ENCODE peak calls at places on chromosomes 12 and 14, in five cellular contexts. M, O, K, G and N are unnamed samples.

GRCh38 chr14:50871914-50872732 is at the start of gene ABHD12B:
- DNase-seq in K (peak; percentile 49), G (no peak), O (no peak), M (peak; percentile 24), N (no peak)

GRCh38 chr12:41061189-41061588 is 126.9 kb upstream of the PDZRN4 start:
- DNase-seq in K (no peak), G (no peak), M (no peak), O (no peak), N (no peak)

GRCh38 chr12:39406257-39406656 is 36.7 kb downstream of the KIF21A start:
- DNase-seq in O (no peak), M (no peak), K (no peak), G (no peak), N (no peak)

GRCh38 chr12:31034372-31034771 is 39.3 kb upstream of the DDX11 start:
- DNase-seq in O (no peak), M (no peak), K (no peak), G (no peak), N (no peak)

GRCh38 chr12:27337376-27337775 is 4.7 kb downstream of the BMAL2 start:
- DNase-seq in K (no peak), O (no peak), G (no peak), M (no peak), N (no peak)

GRCh38 chr14:100416081-100416480 is 92.9 kb downstream of the SLC25A47 start:
- DNase-seq in G (no peak), O (no peak), K (no peak), M (no peak), N (no peak)

GRCh38 chr12:116248433-116248832 is 29.1 kb downstream of the MED13L start:
- DNase-seq in O (no peak), K (no peak), G (no peak), M (no peak), N (no peak)

GRCh38 chr14:97262336-97262735 is 465.2 kb downstream of the VRK1 start:
- DNase-seq in K (no peak), O (no peak), G (no peak), M (no peak), N (no peak)

GRCh38 chr12:2523881-2524561 is 270.7 kb upstream of the FKBP4 start:
- DNase-seq in G (no peak), O (no peak), K (no peak), M (no peak), N (no peak)

GRCh38 chr14:92497391-92497790 is 16.2 kb upstream of the RIN3 start:
- DNase-seq in M (no peak), O (no peak), K (peak; percentile 43), G (no peak), N (no peak)

GRCh38 chr12:1217191-1217949 is 226.3 kb downstream of the ERC1 start:
- DNase-seq in M (peak; percentile 60), K (no peak), O (peak; percentile 58), G (no peak), N (no peak)

GRCh38 chr12:5379737-5380496 is 52.0 kb upstream of the NTF3 start:
- DNase-seq in K (no peak), M (no peak), O (no peak), G (no peak), N (no peak)

GRCh38 chr14:94407906-94408305 is 19.5 kb upstream of the SERPINA1 start:
- DNase-seq in K (no peak), O (peak; percentile 18), G (no peak), M (no peak), N (no peak)

GRCh38 chr12:51156366-51156765 is 16.6 kb downstream of the TFCP2 start:
- DNase-seq in G (no peak), M (no peak), O (no peak), K (no peak), N (no peak)

GRCh38 chr12:39272934-39273770 is 169.8 kb downstream of the KIF21A start:
- DNase-seq in G (peak; percentile 2), O (peak; percentile 12), K (no peak), M (peak; percentile 55), N (no peak)

GRCh38 chr12:94203181-94203546 is 54.8 kb downstream of the PLXNC1 start:
- DNase-seq in G (no peak), O (no peak), M (no peak), K (no peak), N (no peak)

GRCh38 chr14:102363182-102363952 is 626 bp downstream of the TECPR2 start:
- DNase-seq in O (peak; percentile 12), G (peak; percentile 42), K (no peak), M (peak; percentile 28), N (no peak)

GRCh38 chr14:77991128-77991772 is 178.9 kb upstream of the NRXN3 start:
- DNase-seq in K (no peak), M (no peak), G (no peak), O (no peak), N (no peak)